ENCODE peak calls at places on chromosomes 1 and 21, in six cellular contexts. Y is suprapubic skin, P is upper lobe of left lung, R is fibroblast of lung, A is astrocyte, V is brain microvascular endothelial cell. W is an unnamed sample.

GRCh38 chr1:155124503-155125463 is 2.9 kb upstream of the EFNA1 start:
- DNase-seq in Y (no peak), P (no peak), R (peak; percentile 29), A (peak; percentile 13), V (peak; percentile 52), W (peak; percentile 96)

GRCh38 chr21:29105218-29105617 is 25.2 kb upstream of the MAP3K7CL start:
- DNase-seq in Y (no peak), P (no peak), R (peak; percentile 81), A (peak; percentile 74), V (peak; percentile 64), W (peak; percentile 83)

GRCh38 chr21:27838585-27838984 is 871.7 kb upstream of the ADAMTS5 start:
- DNase-seq in Y (no peak), P (no peak), R (no peak), A (no peak), V (no peak), W (no peak)

GRCh38 chr1:32208891-32209309 is at the start of gene DCDC2B:
- DNase-seq in Y (no peak), P (no peak), R (peak; percentile 31), A (no peak), V (peak; percentile 31), W (peak; percentile 66)

GRCh38 chr1:234572966-234573365 is 37.0 kb downstream of the IRF2BP2 start:
- DNase-seq in Y (no peak), P (no peak), R (no peak), A (no peak), V (no peak), W (no peak)

GRCh38 chr1:43558346-43558841 is 27.7 kb downstream of the PTPRF start:
- DNase-seq in Y (no peak), P (peak; percentile 79), R (peak; percentile 74), A (peak; percentile 62), V (no peak), W (no peak)

GRCh38 chr1:79079770-79080169 is 73.2 kb upstream of the ADGRL4 start:
- DNase-seq in Y (no peak), P (no peak), R (peak; percentile 91), A (peak; percentile 88), V (peak; percentile 87), W (peak; percentile 74)

GRCh38 chr1:66532798-66533783 is 862 bp upstream of the SGIP1 start:
- DNase-seq in Y (no peak), P (peak; percentile 84), R (peak; percentile 83), A (peak; percentile 86), V (peak; percentile 87), W (peak; percentile 25)

GRCh38 chr21:31781737-31782136 is 49.8 kb upstream of the SCAF4 start:
- DNase-seq in Y (no peak), P (no peak), R (peak; percentile 30), A (peak; percentile 13), V (peak; percentile 27), W (peak; percentile 39)

GRCh38 chr1:164786980-164787833 is 228.2 kb downstream of the PBX1 start:
- DNase-seq in Y (peak; percentile 90), P (no peak), R (peak; percentile 62), A (peak; percentile 41), V (peak; percentile 80), W (peak; percentile 67)

GRCh38 chr1:178451529-178451928 is 45.2 kb downstream of the CLEC20A start:
- DNase-seq in Y (no peak), P (no peak), R (peak; percentile 74), A (peak; percentile 65), V (peak; percentile 56), W (peak; percentile 44)

GRCh38 chr1:184958554-184959353 is 15.6 kb downstream of the NIBAN1 start:
- DNase-seq in Y (no peak), P (no peak), R (no peak), A (no peak), V (no peak), W (no peak)

GRCh38 chr21:27001526-27001925 is 34.6 kb upstream of the ADAMTS5 start:
- DNase-seq in Y (no peak), P (no peak), R (no peak), A (no peak), V (no peak), W (peak; percentile 23)

GRCh38 chr1:1617925-1618324 is 2.6 kb downstream of the MIB2 start:
- DNase-seq in Y (no peak), P (peak; percentile 36), R (no peak), A (no peak), V (no peak), W (no peak)

GRCh38 chr1:3014041-3014440 is 7.2 kb upstream of the ACTRT2 start:
- DNase-seq in Y (no peak), P (peak; percentile 44), R (no peak), A (no peak), V (no peak), W (no peak)

GRCh38 chr21:33762798-33763572 is 120.7 kb downstream of the ITSN1 start:
- DNase-seq in Y (no peak), P (no peak), R (peak; percentile 82), A (peak; percentile 79), V (no peak), W (peak; percentile 19)

GRCh38 chr21:32545948-32546441 is 39.3 kb downstream of the TCP10L start:
- DNase-seq in Y (no peak), P (no peak), R (peak; percentile 61), A (peak; percentile 49), V (no peak), W (no peak)

GRCh38 chr1:94323311-94324167 is 86.2 kb upstream of the ARHGAP29 start:
- DNase-seq in Y (no peak), P (no peak), R (peak; percentile 21), A (no peak), V (no peak), W (peak; percentile 60)

GRCh38 chr1:109530457-109531204 is 9.0 kb upstream of the GPR61 start:
- DNase-seq in Y (no peak), P (no peak), R (no peak), A (no peak), V (no peak), W (no peak)

GRCh38 chr1:233368106-233368783 is 40.7 kb downstream of the MAP3K21 start:
- DNase-seq in Y (no peak), P (no peak), R (peak; percentile 57), A (peak; percentile 39), V (no peak), W (no peak)

GRCh38 chr1:161934278-161934608 is 89.4 kb downstream of the OLFML2B start:
- DNase-seq in Y (no peak), P (no peak), R (no peak), A (no peak), V (no peak), W (no peak)

GRCh38 chr21:43321111-43321510 is 105.8 kb downstream of the SIK1 start:
- DNase-seq in Y (no peak), P (no peak), R (no peak), A (no peak), V (no peak), W (no peak)

GRCh38 chr1:110011527-110012041 is 22.8 kb upstream of the STRIP1 start:
- DNase-seq in Y (no peak), P (no peak), R (peak; percentile 51), A (no peak), V (peak; percentile 48), W (peak; percentile 33)

GRCh38 chr1:230157409-230158390 is 90.7 kb downstream of the GALNT2 start:
- DNase-seq in Y (no peak), P (no peak), R (no peak), A (no peak), V (no peak), W (peak; percentile 15)

GRCh38 chr21:45930231-45930760 is 51.3 kb upstream of the COL6A1 start:
- DNase-seq in Y (no peak), P (no peak), R (no peak), A (no peak), V (no peak), W (no peak)

GRCh38 chr1:180365039-180365438 is 135.0 kb downstream of the LHX4 start:
- DNase-seq in Y (no peak), P (no peak), R (no peak), A (no peak), V (no peak), W (no peak)

GRCh38 chr1:203126151-203126865 is 1.2 kb upstream of the ADORA1 start:
- DNase-seq in Y (peak; percentile 43), P (no peak), R (peak; percentile 40), A (peak; percentile 6), V (no peak), W (no peak)

DNA sequence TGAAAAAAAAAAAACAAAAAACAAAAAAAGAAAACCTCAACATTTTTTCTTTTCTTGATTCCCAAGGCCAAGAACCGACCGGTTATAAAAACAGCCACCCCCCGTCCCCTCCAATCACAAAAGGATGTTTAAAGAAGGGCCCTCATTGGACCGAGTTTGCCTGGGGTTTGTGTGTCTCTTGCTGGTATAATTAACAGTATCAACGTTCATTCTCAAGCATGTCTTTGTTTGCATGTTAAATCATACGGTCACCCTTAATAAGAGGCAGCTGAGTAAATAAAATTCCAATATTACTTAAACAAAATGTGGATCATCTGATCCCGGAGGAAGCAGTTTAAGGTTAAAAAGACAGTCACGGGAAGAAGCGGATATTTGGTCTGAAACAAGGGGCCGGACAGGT is 201.1 kb downstream of the PRDM2 start:
- DNase-seq in Y (no peak), P (no peak), R (no peak), A (no peak), V (no peak), W (no peak)
- H3K27me3 ChIP-seq in Y (peaks cover 7% of the 10 kb centered on the region), P (no peaks in the 10 kb centered on the region), R (no peaks in the 10 kb centered on the region), A (no peaks in the 10 kb centered on the region), V (no peaks in the 10 kb centered on the region), W (no peaks in the 10 kb centered on the region)

DNA sequence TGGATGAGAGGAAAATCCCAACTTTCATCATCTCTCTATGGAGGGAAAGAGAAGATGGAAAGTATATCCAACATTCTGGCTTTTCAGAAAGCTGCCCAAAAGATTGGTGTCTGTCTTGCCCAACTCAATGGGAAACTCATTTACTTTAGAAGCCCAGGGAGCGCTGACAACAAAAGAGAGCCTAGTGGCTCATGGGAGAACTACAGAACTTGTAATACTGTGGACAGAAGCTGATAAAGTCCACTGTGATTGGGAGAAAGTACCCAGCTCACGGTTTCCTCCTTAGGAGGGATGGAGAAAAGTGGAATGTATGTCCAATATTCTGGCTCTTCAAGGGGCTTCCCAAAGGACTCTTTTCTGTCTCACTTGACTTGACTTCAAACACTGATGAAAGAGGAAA is 66.0 kb downstream of the RGS21 start:
- DNase-seq in Y (no peak), P (no peak), R (no peak), A (no peak), V (no peak), W (no peak)
- TF ChIP-seq CTCF in Y (no peak), P (no peak), R (no peak), A (no peak), V (no peak), W (no peak)

DNA sequence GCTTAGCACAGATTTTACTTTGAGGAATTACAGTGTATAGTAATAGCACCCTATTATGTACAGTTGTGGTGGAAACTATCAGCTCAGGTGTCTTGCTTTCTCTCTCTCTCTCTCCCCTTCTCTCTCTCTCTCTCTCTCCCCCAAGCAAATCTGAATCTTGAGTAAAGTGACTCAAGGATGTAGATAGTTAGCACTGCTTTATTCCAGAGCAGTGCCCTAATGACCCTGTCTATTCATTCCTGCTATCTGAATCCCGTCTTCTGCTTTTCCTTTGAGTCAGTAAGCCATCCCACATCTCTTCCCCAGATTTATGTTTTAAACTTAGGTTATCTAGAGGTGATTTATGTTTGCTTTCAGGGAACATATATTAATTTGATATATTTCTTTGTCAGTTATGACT is 5.2 kb upstream of the HPCAL4 start:
- DNase-seq in Y (no peak), P (no peak), R (no peak), A (no peak), V (no peak), W (no peak)
- H3K27me3 ChIP-seq in Y (peaks cover 46% of the 10 kb centered on the region), P (peaks cover 10% of the 10 kb centered on the region), R (peaks cover 45% of the 10 kb centered on the region), A (peaks cover 60% of the 10 kb centered on the region), V (peaks cover 34% of the 10 kb centered on the region), W (peaks cover 95% of the 10 kb centered on the region)

DNA sequence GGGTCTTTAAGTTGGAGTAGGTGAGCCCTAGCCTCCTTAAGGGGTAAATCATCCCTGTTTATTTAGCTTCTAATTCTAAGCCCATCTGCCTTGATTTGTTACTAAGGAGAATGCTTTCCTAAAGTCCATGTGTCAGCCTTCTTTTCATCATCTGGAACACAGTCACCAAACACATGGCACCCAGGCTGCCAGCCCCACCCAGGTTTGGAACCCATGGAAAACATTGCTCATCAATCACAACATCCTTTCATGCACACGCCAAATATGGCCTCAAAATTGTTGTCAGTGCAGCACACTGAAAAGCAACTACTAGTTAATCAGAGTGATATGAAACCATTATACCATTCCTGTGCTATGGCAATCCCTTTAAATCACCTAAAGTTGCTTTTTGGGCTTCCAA is 386.7 kb upstream of the ESRRG start:
- DNase-seq in Y (no peak), P (no peak), R (no peak), A (no peak), V (no peak), W (peak; percentile 59)
- TF ChIP-seq CTCF in Y (no peak), P (no peak), R (no peak), A (no peak), V (no peak), W (no peak)

W was measured in foreskin keratinocyte.